ENCODE peak calls at places on chromosome 13, in seven cellular contexts. V is HL-60, C is foreskin keratinocyte, F is mucosa of descending colon, I is Calu3, A is prostate gland, U is HFF-Myc. B is an unnamed sample.

GRCh38 chr13:101115762-101116161 is 300.5 kb downstream of the NALCN start:
- DNase-seq in A (no peak), U (no peak), I (no peak), F (no peak), V (no peak), C (no peak), B (no peak)

GRCh38 chr13:26867451-26868067 is 107.0 kb upstream of the GPR12 start:
- DNase-seq in I (peak; percentile 22), F (no peak), A (no peak), V (no peak), C (no peak), U (peak; percentile 7), B (peak; percentile 69)

GRCh38 chr13:37491661-37492060 is 106.9 kb downstream of the POSTN start:
- DNase-seq in A (no peak), I (no peak), V (no peak), F (no peak), U (no peak), C (no peak), B (no peak)

GRCh38 chr13:31930901-31931522 is 100.6 kb upstream of the FRY start:
- DNase-seq in V (no peak), C (no peak), I (no peak), F (no peak), A (no peak), U (no peak), B (no peak)

GRCh38 chr13:88068975-88069374 is 397.8 kb downstream of the SLITRK5 start:
- DNase-seq in F (no peak), A (no peak), V (no peak), C (no peak), I (no peak), U (no peak), B (no peak)

GRCh38 chr13:96836733-96837132 is 157.5 kb downstream of the OXGR1 start:
- DNase-seq in F (no peak), U (no peak), V (no peak), I (no peak), A (no peak), C (no peak), B (no peak)

GRCh38 chr13:66984241-66984640 is 245.9 kb downstream of the PCDH9 start:
- DNase-seq in V (no peak), C (no peak), F (no peak), A (no peak), U (no peak), I (no peak), B (no peak)

GRCh38 chr13:112687836-112688559 is 1.8 kb upstream of the ATP11A start:
- DNase-seq in F (no peak), C (no peak), U (no peak), V (no peak), A (no peak), I (no peak), B (no peak)

GRCh38 chr13:33193428-33193974 is 92.1 kb downstream of the STARD13 start:
- DNase-seq in I (no peak), V (no peak), C (no peak), A (no peak), F (no peak), U (no peak), B (no peak)

GRCh38 chr13:61531383-61532065 is 115.9 kb upstream of the PCDH20 start:
- DNase-seq in I (no peak), U (no peak), F (no peak), C (peak; percentile 54), V (peak; percentile 17), A (no peak), B (no peak)

GRCh38 chr13:34779171-34779570 is 162.9 kb upstream of the NBEA start:
- DNase-seq in A (no peak), V (no peak), U (no peak), C (no peak), F (no peak), I (peak; percentile 0), B (no peak)
- TF ChIP-seq CTCF in A (no peak), V (no peak), U (no peak), C (peak; percentile 9), F (no peak), I (no peak), B (no peak)

GRCh38 chr13:74987124-74987690 is 494.8 kb downstream of the TBC1D4 start:
- DNase-seq in A (no peak), C (no peak), I (no peak), V (no peak), U (no peak), F (no peak), B (no peak)

GRCh38 chr13:74986609-74987008 is 495.4 kb downstream of the TBC1D4 start:
- DNase-seq in U (no peak), F (no peak), V (no peak), A (no peak), I (no peak), C (no peak), B (no peak)

GRCh38 chr13:74990992-74991391 is 491.0 kb downstream of the TBC1D4 start:
- DNase-seq in I (no peak), F (no peak), U (no peak), A (no peak), C (no peak), V (no peak), B (no peak)
- TF ChIP-seq CTCF in I (no peak), F (no peak), U (no peak), A (no peak), C (no peak), V (no peak), B (no peak)

GRCh38 chr13:85260896-85261295 is 538.3 kb downstream of the SLITRK6 start:
- DNase-seq in A (no peak), I (no peak), U (no peak), F (no peak), V (no peak), C (no peak), B (no peak)

GRCh38 chr13:85266771-85267170 is 532.4 kb downstream of the SLITRK6 start:
- DNase-seq in V (no peak), C (no peak), U (no peak), A (no peak), F (no peak), I (no peak), B (no peak)

GRCh38 chr13:85265296-85265695 is 533.9 kb downstream of the SLITRK6 start:
- DNase-seq in I (no peak), A (no peak), U (no peak), C (peak; percentile 16), F (no peak), V (no peak), B (no peak)

GRCh38 chr13:85266331-85266730 is 532.9 kb downstream of the SLITRK6 start:
- DNase-seq in A (no peak), V (no peak), I (no peak), U (no peak), F (no peak), C (peak; percentile 25), B (no peak)

DNA sequence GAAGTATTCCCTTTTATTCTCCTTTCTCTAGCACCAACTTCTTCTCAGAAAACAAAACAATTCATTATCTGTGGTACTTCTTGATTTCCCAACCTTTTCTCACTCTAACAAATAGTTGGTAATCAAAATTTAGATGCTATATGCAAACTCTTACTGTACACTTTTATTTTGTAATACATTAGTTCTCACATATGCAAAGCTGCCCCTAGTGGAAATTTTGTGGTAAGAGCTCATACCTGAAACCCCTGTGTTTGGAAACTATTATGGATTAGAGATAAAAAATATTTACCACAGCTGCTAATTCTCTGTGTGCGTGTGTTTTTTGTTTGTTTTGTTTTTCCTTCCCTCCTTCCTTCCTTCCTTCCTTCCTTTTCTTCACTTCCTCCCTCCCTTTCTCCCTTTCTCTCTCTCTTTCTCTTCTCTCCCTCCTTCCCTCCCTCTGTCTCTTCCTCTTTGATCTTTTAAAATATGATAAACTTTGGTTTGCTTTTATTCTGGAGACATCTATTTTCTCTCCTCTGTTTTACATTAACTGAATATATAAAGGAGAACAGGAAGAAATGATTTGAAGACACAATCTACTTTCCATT is 537.4 kb downstream of the SLITRK6 start:
- DNase-seq in U (no peak), V (no peak), I (no peak), A (no peak), C (no peak), F (no peak), B (no peak)
- TF ChIP-seq CTCF in U (peak; percentile 40), V (peak; percentile 7), I (no peak), A (no peak), C (peak; percentile 62), F (no peak), B (peak; percentile 72)

GRCh38 chr13:28819046-28819747 is 942 bp upstream of the MTUS2 start:
- DNase-seq in I (peak; percentile 6), A (no peak), F (no peak), C (no peak), V (no peak), U (no peak), B (no peak)

GRCh38 chr13:28820099-28821051 is at the start of gene MTUS2:
- DNase-seq in C (no peak), A (no peak), F (peak; percentile 21), I (peak; percentile 7), V (no peak), U (no peak), B (no peak)

GRCh38 chr13:28822161-28822560 is 2.0 kb downstream of the MTUS2 start:
- DNase-seq in V (no peak), A (no peak), F (no peak), U (no peak), C (no peak), I (no peak), B (no peak)

GRCh38 chr13:28819748-28820098 is 416 bp upstream of the MTUS2 start:
- DNase-seq in I (peak; percentile 66), U (no peak), F (peak; percentile 54), V (no peak), A (no peak), C (no peak), B (peak; percentile 64)

GRCh38 chr13:28817204-28817603 is 2.9 kb upstream of the MTUS2 start:
- DNase-seq in I (no peak), V (no peak), U (no peak), F (no peak), A (no peak), C (no peak), B (no peak)
- TF ChIP-seq CTCF in I (no peak), V (no peak), U (peak; percentile 15), F (no peak), A (no peak), C (peak; percentile 18), B (no peak)

B was measured in mesothelial cell of epicardium.